ENCODE peak calls at places on chromosome 10, in four cellular contexts. A is stomach, Y is endothelial cell of umbilical vein, Q is transverse colon. N is an unnamed sample. For H3K4me1 and H3K9me3, the result is how much of the 10 kb centered on the place peaks cover.

GRCh38 chr10:80996615-80997193 is 459.0 kb downstream of the SH2D4B start:
- DNase-seq in Q (peak), A (no peak), Y (no peak), N (no peak)

GRCh38 chr10:119281581-119282071 is 74.3 kb downstream of the GRK5 start:
- DNase-seq in Y (no peak), Q (peak), A (peak), N (no peak)

GRCh38 chr10:35979116-35979515 is 337.0 kb upstream of the FZD8 start:
- DNase-seq in Y (no peak), A (no peak), Q (no peak), N (no peak)

GRCh38 chr10:103465411-103466179 is 6.9 kb upstream of the CALHM1 start:
- DNase-seq in Q (no peak), Y (no peak), A (no peak), N (no peak)

GRCh38 chr10:42551582-42552187 is 86.7 kb downstream of the ZNF33B start:
- DNase-seq in Y (no peak), A (no peak), Q (no peak), N (no peak)

GRCh38 chr10:16965740-16966447 is 148.7 kb upstream of the RSU1 start:
- DNase-seq in Y (peak), A (no peak), Q (peak), N (no peak)

GRCh38 chr10:22433875-22434274 is 88.6 kb downstream of the SPAG6 start:
- DNase-seq in Q (no peak), A (no peak), Y (peak), N (no peak)

GRCh38 chr10:125940515-125940914 is 44.2 kb downstream of the FANK1 start:
- DNase-seq in Y (no peak), Q (no peak), A (no peak), N (no peak)

GRCh38 chr10:131911451-131911850 is 10.6 kb downstream of the PPP2R2D start:
- DNase-seq in Q (no peak), Y (no peak), A (no peak), N (no peak)

GRCh38 chr10:13560597-13560996 is 26.2 kb upstream of the PRPF18 start:
- DNase-seq in Y (no peak), A (no peak), Q (no peak), N (no peak)

GRCh38 chr10:21526184-21526951 is 886 bp upstream of the SKIDA1 start:
- DNase-seq in A (peak), Y (peak), Q (peak), N (no peak)

GRCh38 chr10:79241629-79241989 is 105.7 kb upstream of the PPIF start:
- DNase-seq in Q (no peak), A (no peak), Y (peak), N (no peak)

DNA sequence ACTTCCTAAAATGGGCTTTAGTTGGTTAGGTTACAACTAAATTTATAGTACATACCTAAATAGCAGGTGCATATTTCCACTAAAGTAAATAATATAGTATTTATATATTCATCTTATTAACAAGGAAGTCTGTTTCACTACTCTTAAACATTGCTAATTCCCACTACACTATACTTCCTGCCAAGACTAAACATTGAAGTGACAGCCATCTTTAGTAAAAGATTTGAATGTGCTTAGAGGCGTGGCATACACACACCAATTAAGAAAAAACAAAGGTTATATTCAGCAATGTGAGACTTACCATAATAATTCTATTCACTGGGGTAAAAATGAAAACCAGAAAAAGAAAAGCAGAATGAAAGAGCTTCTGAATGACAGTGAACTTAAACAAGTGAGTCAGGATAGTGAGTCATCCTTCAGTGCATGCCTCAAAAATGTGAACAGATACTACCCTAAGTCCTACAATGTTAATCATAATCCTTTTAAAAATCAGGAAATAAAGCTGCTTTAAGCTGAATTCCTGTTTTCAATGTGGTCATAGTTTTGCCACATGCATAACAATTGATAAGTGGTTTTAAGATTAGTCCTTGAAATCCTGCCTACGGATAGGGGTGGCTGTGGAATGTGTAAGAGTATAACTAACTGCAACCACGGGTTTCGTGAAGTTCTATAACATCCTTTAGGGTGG is 59.4 kb downstream of the USP6NL start:
- DNase-seq in Y (peak), Q (no peak), A (no peak), N (no peak)
- H3K4me1 ChIP-seq in Y (under half), Q (under half), A (under half), N (under half)

GRCh38 chr10:37643187-37643586 is 214.2 kb downstream of the ZNF248 start:
- DNase-seq in Y (no peak), Q (no peak), A (no peak), N (no peak)
- H3K9me3 ChIP-seq in Y (under half), Q (under half), A (under half), N (under half)

GRCh38 chr10:72310636-72311035 is 36.9 kb downstream of the DDIT4 start:
- DNase-seq in A (no peak), Q (no peak), Y (no peak), N (no peak)

GRCh38 chr10:72310241-72310633 is 36.5 kb downstream of the DDIT4 start:
- DNase-seq in A (no peak), Q (no peak), Y (no peak), N (no peak)

GRCh38 chr10:72309290-72310240 is 35.8 kb downstream of the DDIT4 start:
- DNase-seq in Y (no peak), A (peak), Q (peak), N (no peak)

GRCh38 chr10:72312865-72313391 is 39.2 kb downstream of the DDIT4 start:
- DNase-seq in Q (no peak), A (no peak), Y (no peak), N (no peak)

DNA sequence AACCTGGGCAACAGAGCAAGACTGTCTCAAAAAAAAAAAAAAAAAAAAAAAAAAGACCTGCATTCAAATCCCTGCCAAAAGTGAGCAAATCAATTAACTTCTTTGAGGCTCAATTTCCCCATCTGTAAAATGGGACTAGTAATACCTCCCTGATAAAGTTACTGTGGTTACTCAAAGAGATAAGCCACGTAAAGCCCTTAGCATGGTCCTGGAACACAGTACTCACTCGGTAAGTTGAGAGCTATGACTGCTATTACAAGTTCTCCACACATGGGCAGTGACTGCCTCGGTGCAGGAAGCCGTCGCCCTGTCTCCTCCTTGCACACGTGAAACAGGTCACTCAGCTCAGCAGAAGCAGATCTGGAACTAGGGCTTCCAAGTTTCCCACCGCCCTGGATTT is 37.9 kb downstream of the DDIT4 start:
- DNase-seq in Y (no peak), A (no peak), Q (no peak), N (no peak)
- TF ChIP-seq POLR2A in Y (no peak), A (no peak), Q (no peak), N (no peak)

DNA sequence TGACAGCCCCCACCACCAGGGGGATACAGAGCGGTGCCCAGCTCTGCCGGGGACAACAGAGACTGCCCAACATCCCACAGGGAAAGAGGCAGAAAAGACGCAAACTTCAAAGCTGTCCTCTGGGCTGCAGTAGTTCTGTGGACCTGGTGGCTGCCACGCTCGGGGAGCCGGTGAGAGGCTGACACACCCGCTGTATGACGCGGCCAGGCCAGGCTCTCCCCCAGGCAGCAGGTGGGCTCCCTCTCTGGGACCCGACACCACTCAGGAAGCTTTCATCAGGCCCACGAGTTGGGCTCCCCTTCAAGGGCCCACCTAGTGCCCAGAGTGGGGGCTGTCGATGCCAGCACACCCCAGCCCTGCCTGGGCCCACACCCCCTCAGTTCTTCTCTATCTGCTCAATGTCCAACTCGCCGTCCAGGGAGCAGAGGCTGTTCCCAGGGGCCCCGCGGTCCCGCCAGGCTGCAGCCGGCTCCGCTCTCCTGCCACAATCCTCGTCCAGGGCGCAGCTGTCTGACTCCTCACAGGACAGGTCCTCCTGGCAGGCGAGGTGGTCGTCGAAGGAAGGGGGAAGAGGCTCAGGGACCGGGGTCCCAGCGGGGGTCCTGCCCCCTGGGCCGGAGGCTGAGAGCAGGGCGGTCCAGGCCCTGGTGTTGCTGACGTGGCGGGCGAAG is 121.2 kb downstream of the FAM53B start:
- DNase-seq in A (no peak), Y (no peak), Q (no peak), N (no peak)
- H3K4me1 ChIP-seq in A (half or more), Y (under half), Q (under half), N (half or more)

GRCh38 chr10:28902215-28902614 is 224.9 kb downstream of the BAMBI start:
- DNase-seq in A (no peak), Q (no peak), Y (no peak), N (no peak)

GRCh38 chr10:28906440-28906839 is 229.1 kb downstream of the BAMBI start:
- DNase-seq in Q (no peak), A (no peak), Y (no peak), N (no peak)

GRCh38 chr10:28906011-28906411 is 228.7 kb downstream of the BAMBI start:
- DNase-seq in A (no peak), Q (no peak), Y (no peak), N (no peak)

GRCh38 chr10:28903716-28904115 is 226.4 kb downstream of the BAMBI start:
- DNase-seq in Q (no peak), A (no peak), Y (no peak), N (no peak)

GRCh38 chr10:28903063-28903462 is 225.7 kb downstream of the BAMBI start:
- DNase-seq in Q (no peak), Y (no peak), A (no peak), N (no peak)
- H3K9me3 ChIP-seq in Q (under half), Y (under half), A (under half), N (under half)

N was measured in vagina.